ENCODE peak calls at places on chromosome 5, in five cellular contexts. K is lung, B is right lobe of liver, X is body of pancreas, Y is right cardiac atrium. D is an unnamed sample. For H3K4me1 and H3K9me3, the result is how much of the 10 kb centered on the place peaks cover.

GRCh38 chr5:75054110-75054930 is 2.0 kb upstream of the GCNT4 start:
- ATAC-seq in X (peak), K (no peak), Y (peak), B (peak), D (no peak)

GRCh38 chr5:107809201-107810034 is 138.7 kb upstream of the EFNA5 start:
- ATAC-seq in Y (no peak), B (no peak), K (no peak), X (no peak), D (no peak)

GRCh38 chr5:115306011-115306530 is 9.6 kb upstream of the CCDC112 start:
- ATAC-seq in B (no peak), X (peak), Y (peak), K (peak), D (no peak)

GRCh38 chr5:128536229-128536860 is 1.7 kb downstream of the FBN2 start:
- ATAC-seq in B (no peak), X (no peak), K (no peak), Y (no peak), D (no peak)

GRCh38 chr5:180099733-180100611 is 28.4 kb upstream of the RNF130 start:
- ATAC-seq in K (no peak), Y (no peak), B (no peak), X (no peak), D (no peak)

GRCh38 chr5:158287643-158288228 is 428.8 kb upstream of the CLINT1 start:
- ATAC-seq in K (no peak), X (no peak), Y (peak), B (peak), D (peak)

GRCh38 chr5:143248822-143249579 is 154.5 kb downstream of the NR3C1 start:
- ATAC-seq in Y (peak), B (peak), K (no peak), X (no peak), D (no peak)

GRCh38 chr5:72472031-72472430 is 35.2 kb downstream of the ZNF366 start:
- ATAC-seq in Y (no peak), X (no peak), K (no peak), B (no peak), D (no peak)

GRCh38 chr5:149550608-149551226 is 522 bp downstream of the CSNK1A1 start:
- ATAC-seq in K (peak), X (peak), B (peak), Y (peak), D (no peak)

GRCh38 chr5:80919678-80920196 is 40.4 kb upstream of the RASGRF2 start:
- ATAC-seq in B (no peak), X (no peak), Y (no peak), K (no peak), D (no peak)

GRCh38 chr5:152606739-152607138 is 201.7 kb upstream of the NMUR2 start:
- ATAC-seq in B (no peak), Y (no peak), X (no peak), K (no peak), D (no peak)

GRCh38 chr5:76850543-76851140 is 828 bp downstream of the S100Z start:
- ATAC-seq in B (no peak), Y (peak), K (no peak), X (no peak), D (no peak)

GRCh38 chr5:159099049-159099760 is 511 bp downstream of the EBF1 start:
- ATAC-seq in K (no peak), Y (peak), B (peak), X (peak), D (no peak)

GRCh38 chr5:38258037-38258318 is 381 bp upstream of the EGFLAM start:
- ATAC-seq in Y (peak), K (no peak), B (no peak), X (no peak), D (peak)

GRCh38 chr5:154287136-154287535 is 96.6 kb downstream of the GALNT10 start:
- ATAC-seq in B (peak), X (peak), Y (peak), K (peak), D (peak)

GRCh38 chr5:55920784-55921183 is 69.6 kb downstream of the IL31RA start:
- ATAC-seq in B (no peak), X (no peak), K (no peak), Y (no peak), D (no peak)

GRCh38 chr5:139705191-139705590 is 57.0 kb downstream of the CXXC5 start:
- ATAC-seq in K (no peak), B (no peak), X (no peak), Y (no peak), D (no peak)

GRCh38 chr5:14082523-14082922 is 60.6 kb upstream of the TRIO start:
- ATAC-seq in K (no peak), B (no peak), X (no peak), Y (no peak), D (no peak)

GRCh38 chr5:132501961-132502931 is 11.7 kb upstream of the IRF1 start:
- ATAC-seq in Y (no peak), B (peak), X (no peak), K (no peak), D (no peak)

GRCh38 chr5:34656700-34657549 is 797 bp downstream of the RAI14 start:
- ATAC-seq in X (peak), B (peak), K (peak), Y (peak), D (peak)

GRCh38 chr5:174837919-174838902 is 113.8 kb downstream of the MSX2 start:
- ATAC-seq in K (peak), X (peak), Y (no peak), B (no peak), D (peak)

GRCh38 chr5:83472508-83473343 is 1.2 kb downstream of the VCAN start:
- ATAC-seq in B (peak), Y (peak), X (peak), K (peak), D (peak)

GRCh38 chr5:5738797-5739489 is 316.5 kb downstream of the ICE1 start:
- ATAC-seq in X (no peak), K (no peak), Y (no peak), B (no peak), D (no peak)

GRCh38 chr5:147346006-147346561 is 111.3 kb downstream of the STK32A start:
- ATAC-seq in K (no peak), X (no peak), Y (no peak), B (no peak), D (no peak)

GRCh38 chr5:111596705-111597104 is 84.4 kb upstream of the STARD4 start:
- ATAC-seq in X (no peak), B (no peak), K (no peak), Y (no peak), D (no peak)

GRCh38 chr5:38707352-38708324 is 138.2 kb upstream of the OSMR start:
- ATAC-seq in K (no peak), Y (peak), B (no peak), X (no peak), D (peak)

GRCh38 chr5:159655757-159656409 is 260.4 kb upstream of the ADRA1B start:
- ATAC-seq in X (no peak), Y (no peak), K (no peak), B (no peak), D (no peak)

GRCh38 chr5:14864181-14864812 is 7.3 kb downstream of the ANKH start:
- ATAC-seq in X (no peak), B (no peak), K (no peak), Y (no peak), D (no peak)

GRCh38 chr5:6556089-6556801 is 76.6 kb downstream of the NSUN2 start:
- ATAC-seq in Y (no peak), B (no peak), K (no peak), X (no peak), D (no peak)

GRCh38 chr5:67355135-67355729 is 158.6 kb upstream of the CD180 start:
- ATAC-seq in X (no peak), K (no peak), B (no peak), Y (no peak), D (no peak)

GRCh38 chr5:151296478-151296830 is 7.1 kb downstream of the SLC36A3 start:
- ATAC-seq in K (no peak), B (no peak), Y (no peak), X (no peak), D (no peak)

DNA sequence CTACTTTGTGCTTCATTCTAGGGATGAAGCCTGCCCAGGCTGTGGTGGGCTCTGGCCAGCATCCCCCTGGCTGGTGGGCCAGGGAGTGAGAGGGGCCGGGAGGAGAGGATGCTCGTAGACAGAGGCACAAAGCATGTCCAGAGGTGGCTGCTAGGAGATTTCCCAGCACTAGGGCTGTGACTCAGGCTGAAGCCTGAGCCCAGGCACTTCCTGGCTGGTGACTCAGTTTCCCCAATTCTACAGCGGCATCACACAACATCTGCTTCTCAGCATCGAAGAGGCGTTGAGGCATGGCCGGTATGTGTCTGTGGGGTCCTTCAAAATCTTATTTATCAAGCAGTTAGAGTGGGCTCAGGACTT is 55.6 kb downstream of the DUSP1 start:
- ATAC-seq in Y (peak), B (peak), K (no peak), X (no peak), D (no peak)
- H3K4me1 ChIP-seq in Y (under half), B (under half), K (under half), X (under half), D (under half)

DNA sequence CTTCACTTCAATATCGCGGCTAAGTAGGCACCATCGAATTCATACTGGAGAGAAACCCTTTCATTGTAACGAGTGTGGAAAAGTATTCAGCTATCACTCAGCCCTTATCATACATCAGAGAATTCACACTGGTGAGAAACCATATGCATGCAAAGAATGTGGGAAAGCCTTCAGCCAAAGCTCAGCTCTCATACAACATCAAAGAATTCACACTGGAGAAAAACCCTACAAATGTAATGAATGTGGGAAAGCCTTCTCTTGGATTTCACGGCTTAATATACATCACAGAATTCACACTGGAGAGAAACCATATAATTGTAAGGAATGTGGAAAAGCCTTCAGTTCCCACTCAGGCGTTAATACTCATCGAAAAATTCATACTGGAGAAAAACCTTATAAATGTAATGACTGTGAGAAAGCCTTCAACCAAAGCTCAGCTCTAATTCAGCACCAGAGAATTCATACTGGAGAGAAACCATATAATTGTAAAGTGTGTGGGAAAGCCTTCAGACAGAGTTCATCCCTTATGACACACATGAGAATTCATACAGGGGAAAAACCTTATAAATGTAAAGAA is 9.5 kb downstream of the ZNF879 start:
- ATAC-seq in Y (no peak), B (no peak), K (no peak), X (no peak), D (no peak)
- H3K9me3 ChIP-seq in Y (under half), B (under half), K (half or more), X (under half), D (half or more)

GRCh38 chr5:136021016-136021405 is 7.8 kb upstream of the TGFBI start:
- ATAC-seq in Y (no peak), B (peak), X (no peak), K (no peak), D (no peak)

GRCh38 chr5:136018814-136019777 is 9.7 kb upstream of the TGFBI start:
- ATAC-seq in K (no peak), X (no peak), Y (peak), B (peak), D (peak)

GRCh38 chr5:136020001-136020382 is 8.8 kb upstream of the TGFBI start:
- ATAC-seq in B (no peak), K (no peak), X (no peak), Y (no peak), D (no peak)

GRCh38 chr5:136022965-136023364 is 5.8 kb upstream of the TGFBI start:
- ATAC-seq in B (no peak), K (no peak), X (no peak), Y (no peak), D (no peak)

DNA sequence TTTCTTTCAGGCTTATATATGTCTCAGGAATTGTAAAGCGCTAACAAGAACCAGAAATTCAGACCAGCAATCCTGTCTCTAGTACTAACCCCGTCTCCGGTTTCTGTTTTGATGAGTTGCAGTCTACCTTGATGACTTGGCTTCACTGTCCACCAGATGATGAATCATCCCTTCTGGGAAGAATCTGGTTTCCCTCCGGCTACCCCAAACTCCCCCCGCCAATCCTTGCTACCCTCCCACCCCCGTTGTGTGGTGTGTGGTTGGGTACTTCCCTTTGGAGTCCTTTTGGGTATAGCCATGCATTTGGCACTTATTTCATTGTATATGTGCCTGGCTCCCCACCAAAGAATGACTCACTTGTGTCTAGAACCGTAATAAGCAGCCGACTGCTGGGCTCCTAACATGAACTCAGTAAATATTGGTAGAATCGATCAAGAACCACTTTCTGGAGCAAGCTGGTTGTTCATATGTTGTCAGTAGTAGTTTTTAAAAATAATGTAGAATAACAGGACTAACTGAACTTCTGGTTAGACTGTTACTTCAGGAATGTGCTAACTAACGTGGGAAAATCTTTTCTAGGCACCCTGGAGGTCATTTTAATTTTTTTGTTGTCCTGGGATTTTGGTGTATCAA is 8.3 kb upstream of the TGFBI start:
- ATAC-seq in Y (peak), B (peak), K (no peak), X (no peak), D (no peak)
- H3K4me1 ChIP-seq in Y (under half), B (under half), K (under half), X (under half), D (under half)

DNA sequence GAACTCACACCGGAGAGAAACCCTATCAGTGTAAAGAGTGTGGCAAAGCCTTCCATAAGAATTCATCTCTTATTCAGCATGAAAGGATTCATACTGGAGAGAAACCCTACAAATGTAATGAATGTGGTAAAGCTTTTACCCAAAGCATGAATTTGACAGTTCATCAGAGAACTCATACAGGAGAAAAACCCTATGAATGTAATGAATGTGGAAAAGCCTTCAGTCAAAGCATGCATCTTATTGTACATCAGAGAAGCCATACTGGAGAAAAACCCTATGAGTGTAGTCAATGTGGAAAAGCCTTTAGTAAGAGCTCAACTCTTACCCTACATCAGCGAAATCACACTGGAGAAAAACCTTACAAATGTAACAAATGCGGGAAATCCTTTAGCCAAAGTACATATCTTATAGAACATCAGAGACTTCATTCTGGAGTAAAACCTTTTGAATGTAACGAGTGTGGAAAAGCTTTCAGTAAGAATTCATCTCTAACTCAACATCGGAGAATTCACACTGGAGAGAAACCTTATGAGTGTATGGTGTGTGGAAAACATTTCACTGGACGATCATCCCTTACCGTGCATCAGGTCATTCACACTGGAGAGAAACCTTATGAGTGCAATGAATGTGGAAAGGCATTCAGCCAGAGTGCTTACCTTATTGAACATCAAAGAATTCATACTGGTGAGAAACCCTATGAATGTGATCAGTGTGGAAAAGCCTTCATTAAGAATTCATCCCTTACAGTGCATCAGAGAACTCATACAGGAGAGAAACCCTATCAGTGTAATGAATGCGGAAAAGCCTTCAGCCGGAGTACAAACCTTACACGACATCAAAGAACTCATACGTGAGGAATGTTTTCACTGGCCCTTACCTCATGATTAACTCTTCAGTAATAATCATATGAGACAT is 8.9 kb upstream of the ZNF454 start:
- ATAC-seq in Y (no peak), X (no peak), B (no peak), K (no peak), D (no peak)
- H3K9me3 ChIP-seq in Y (under half), X (under half), B (under half), K (half or more), D (under half)

DNA sequence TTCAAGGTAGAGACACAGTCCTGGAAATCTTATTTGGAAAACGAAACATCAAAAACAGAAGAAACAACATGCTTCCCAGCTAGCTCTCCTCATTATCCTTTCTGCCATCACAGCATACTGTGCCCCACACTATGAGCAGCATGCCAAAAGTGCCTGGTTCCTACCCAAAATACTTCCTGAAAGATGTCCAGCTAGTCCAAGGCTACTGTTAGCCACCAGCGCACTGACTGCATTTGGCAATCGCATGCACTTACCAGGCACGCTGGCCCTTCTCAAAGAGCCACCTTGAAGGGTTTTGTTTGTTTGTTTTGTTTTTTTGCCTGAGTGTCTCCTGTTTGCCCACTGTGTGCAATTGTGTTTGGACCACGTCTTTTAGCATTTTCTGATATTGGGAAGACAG is 6.8 kb downstream of the HSPB3 start:
- ATAC-seq in K (no peak), Y (no peak), X (no peak), B (no peak), D (no peak)
- H3K4me1 ChIP-seq in K (under half), Y (under half), X (under half), B (under half), D (under half)

DNA sequence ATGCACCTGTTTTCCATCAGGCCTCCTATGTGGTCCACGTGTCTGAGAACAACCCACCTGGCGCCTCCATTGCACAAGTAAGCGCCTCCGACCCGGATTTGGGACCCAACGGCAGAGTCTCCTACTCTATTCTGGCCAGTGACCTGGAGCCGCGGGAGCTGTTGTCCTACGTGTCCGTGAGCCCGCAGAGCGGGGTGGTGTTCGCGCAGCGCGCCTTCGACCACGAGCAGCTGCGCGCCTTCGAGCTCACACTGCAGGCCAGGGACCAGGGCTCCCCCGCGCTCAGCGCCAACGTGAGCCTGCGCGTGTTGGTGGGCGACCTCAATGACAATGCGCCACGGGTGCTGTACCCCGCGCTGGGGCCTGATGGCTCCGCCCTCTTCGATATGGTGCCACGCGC is 1.7 kb downstream of the PCDHGB1 start:
- ATAC-seq in Y (no peak), B (no peak), K (no peak), X (no peak), D (no peak)
- H3K9me3 ChIP-seq in Y (under half), B (under half), K (under half), X (under half), D (half or more)